ENCODE peak calls at places on chromosomes 7 and 10, in five cellular contexts. One of them, this sample, is unnamed.

GRCh38 chr10:103395754-103396066 is 565 bp downstream of the ATP5MK start:
- DNase-seq in H1: no peak
- DNase-seq in Panc1: no peak
- DNase-seq in HCT116: no peak
- DNase-seq in GM12878: no peak
- DNase-seq in this sample: no peak

GRCh38 chr7:131066635-131067034 is 261.0 kb upstream of the MKLN1 start:
- DNase-seq in H1: no peak
- DNase-seq in Panc1: no peak
- DNase-seq in HCT116: no peak
- DNase-seq in GM12878: no peak
- DNase-seq in this sample: no peak

GRCh38 chr7:17205850-17206353 is 92.5 kb upstream of the AHR start:
- DNase-seq in H1: no peak
- DNase-seq in Panc1: no peak
- DNase-seq in HCT116: no peak
- DNase-seq in GM12878: no peak
- DNase-seq in this sample: no peak

GRCh38 chr10:110410329-110411046 is 87.2 kb upstream of the DUSP5 start:
- DNase-seq in H1: no peak
- DNase-seq in Panc1: no peak
- DNase-seq in HCT116: peak; percentile 91
- DNase-seq in GM12878: no peak
- DNase-seq in this sample: no peak

GRCh38 chr10:43955002-43955596 is 306.4 kb upstream of the ZNF32 start:
- DNase-seq in H1: no peak
- DNase-seq in Panc1: no peak
- DNase-seq in HCT116: no peak
- DNase-seq in GM12878: no peak
- DNase-seq in this sample: no peak

GRCh38 chr10:62248465-62248864 is 20.2 kb downstream of the RTKN2 start:
- DNase-seq in H1: no peak
- DNase-seq in Panc1: no peak
- DNase-seq in HCT116: no peak
- DNase-seq in GM12878: no peak
- DNase-seq in this sample: no peak

GRCh38 chr10:89644691-89644966 is 413 bp downstream of the PANK1 start:
- DNase-seq in H1: no peak
- DNase-seq in Panc1: no peak
- DNase-seq in HCT116: no peak
- DNase-seq in GM12878: no peak
- DNase-seq in this sample: no peak

GRCh38 chr10:127993281-127993680 is 86.4 kb downstream of the PTPRE start:
- DNase-seq in H1: no peak
- DNase-seq in Panc1: no peak
- DNase-seq in HCT116: no peak
- DNase-seq in GM12878: no peak
- DNase-seq in this sample: no peak

GRCh38 chr10:114181971-114182370 is 2.8 kb downstream of the TDRD1 start:
- DNase-seq in H1: no peak
- DNase-seq in Panc1: no peak
- DNase-seq in HCT116: no peak
- DNase-seq in GM12878: no peak
- DNase-seq in this sample: no peak

GRCh38 chr7:31814187-31814586 is 127.2 kb downstream of the PPP1R17 start:
- DNase-seq in H1: no peak
- DNase-seq in Panc1: no peak
- DNase-seq in HCT116: no peak
- DNase-seq in GM12878: no peak
- DNase-seq in this sample: no peak

GRCh38 chr7:151271699-151272355 is 23.3 kb upstream of the SMARCD3 start:
- DNase-seq in H1: no peak
- DNase-seq in Panc1: no peak
- DNase-seq in HCT116: no peak
- DNase-seq in GM12878: no peak
- DNase-seq in this sample: peak; percentile 98

GRCh38 chr7:24017519-24017918 is 266.5 kb upstream of the NPY start:
- DNase-seq in H1: no peak
- DNase-seq in Panc1: no peak
- DNase-seq in HCT116: no peak
- DNase-seq in GM12878: no peak
- DNase-seq in this sample: no peak

GRCh38 chr10:3714957-3715356 is 70.1 kb downstream of the KLF6 start:
- DNase-seq in H1: no peak
- DNase-seq in Panc1: no peak
- DNase-seq in HCT116: no peak
- DNase-seq in GM12878: no peak
- DNase-seq in this sample: no peak

GRCh38 chr10:26212511-26212910 is 4.1 kb upstream of the GAD2 start:
- DNase-seq in H1: peak; percentile 51
- DNase-seq in Panc1: no peak
- DNase-seq in HCT116: no peak
- DNase-seq in GM12878: no peak
- DNase-seq in this sample: no peak

GRCh38 chr10:68208424-68209042 is 23.4 kb downstream of the ATOH7 start:
- DNase-seq in H1: peak; percentile 79
- DNase-seq in Panc1: no peak
- DNase-seq in HCT116: peak; percentile 81
- DNase-seq in GM12878: peak; percentile 20
- DNase-seq in this sample: peak; percentile 25

GRCh38 chr10:91604936-91605534 is 27.8 kb downstream of the PPP1R3C start:
- DNase-seq in H1: no peak
- DNase-seq in Panc1: no peak
- DNase-seq in HCT116: no peak
- DNase-seq in GM12878: no peak
- DNase-seq in this sample: no peak

GRCh38 chr10:52483587-52483986 is 169.5 kb downstream of the DKK1 start:
- DNase-seq in H1: no peak
- DNase-seq in Panc1: no peak
- DNase-seq in HCT116: no peak
- DNase-seq in GM12878: no peak
- DNase-seq in this sample: no peak

GRCh38 chr7:88278881-88279280 is 27.8 kb downstream of the STEAP4 start:
- DNase-seq in H1: no peak
- DNase-seq in Panc1: no peak
- DNase-seq in HCT116: no peak
- DNase-seq in GM12878: no peak
- DNase-seq in this sample: peak; percentile 72

GRCh38 chr7:15820319-15820718 is 133.8 kb upstream of the MEOX2 start:
- DNase-seq in H1: no peak
- DNase-seq in Panc1: no peak
- DNase-seq in HCT116: no peak
- DNase-seq in GM12878: no peak
- DNase-seq in this sample: peak; percentile 52

GRCh38 chr7:119283353-119283752 is 989.6 kb upstream of the KCND2 start:
- DNase-seq in H1: no peak
- DNase-seq in Panc1: no peak
- DNase-seq in HCT116: no peak
- DNase-seq in GM12878: no peak
- DNase-seq in this sample: no peak

GRCh38 chr7:130356121-130356759 is 11.6 kb downstream of the CPA5 start:
- DNase-seq in H1: peak; percentile 72
- DNase-seq in Panc1: peak; percentile 84
- DNase-seq in HCT116: peak; percentile 68
- DNase-seq in GM12878: no peak
- DNase-seq in this sample: no peak

GRCh38 chr10:28171468-28172235 is 131.2 kb downstream of the MPP7 start:
- DNase-seq in H1: no peak
- DNase-seq in Panc1: no peak
- DNase-seq in HCT116: no peak
- DNase-seq in GM12878: no peak
- DNase-seq in this sample: no peak

DNA sequence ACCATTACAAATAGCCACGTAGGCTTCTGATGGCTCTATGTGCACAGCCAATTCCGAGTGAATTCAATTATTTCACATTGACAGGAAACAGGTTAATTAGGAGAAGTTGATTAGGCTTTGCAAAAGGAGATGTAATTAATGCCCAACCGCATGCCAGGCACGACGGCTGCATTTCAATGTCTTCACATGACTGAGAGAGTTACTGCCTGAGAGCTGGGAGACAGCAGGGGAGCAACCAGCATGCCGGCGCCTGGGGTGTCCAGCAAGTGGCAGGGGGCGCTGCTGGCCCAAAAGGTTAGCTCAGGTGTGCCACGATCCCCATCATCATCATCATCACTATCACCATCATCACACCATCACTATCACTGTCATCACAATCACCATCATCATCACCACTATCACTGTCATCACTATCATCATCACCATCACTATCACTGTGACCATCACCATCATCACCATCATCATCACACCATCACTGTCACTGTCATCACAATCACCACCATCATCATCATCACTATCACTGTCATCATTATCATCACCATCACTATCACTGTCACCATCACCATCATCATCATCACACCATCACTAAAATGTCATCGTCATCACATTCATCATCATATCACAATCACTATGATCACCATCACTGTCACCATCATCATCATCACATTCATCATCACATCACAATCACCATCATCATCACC is 30.2 kb downstream of the PWWP2B start:
- DNase-seq in H1: no peak
- DNase-seq in Panc1: no peak
- DNase-seq in HCT116: no peak
- DNase-seq in GM12878: no peak
- DNase-seq in this sample: no peak
- TF ChIP-seq POLR2AphosphoS5 in H1: no peak
- TF ChIP-seq POLR2AphosphoS5 in Panc1: no peak
- TF ChIP-seq POLR2AphosphoS5 in HCT116: no peak
- TF ChIP-seq POLR2AphosphoS5 in GM12878: no peak
- TF ChIP-seq POLR2AphosphoS5 in this sample: no peak

DNA sequence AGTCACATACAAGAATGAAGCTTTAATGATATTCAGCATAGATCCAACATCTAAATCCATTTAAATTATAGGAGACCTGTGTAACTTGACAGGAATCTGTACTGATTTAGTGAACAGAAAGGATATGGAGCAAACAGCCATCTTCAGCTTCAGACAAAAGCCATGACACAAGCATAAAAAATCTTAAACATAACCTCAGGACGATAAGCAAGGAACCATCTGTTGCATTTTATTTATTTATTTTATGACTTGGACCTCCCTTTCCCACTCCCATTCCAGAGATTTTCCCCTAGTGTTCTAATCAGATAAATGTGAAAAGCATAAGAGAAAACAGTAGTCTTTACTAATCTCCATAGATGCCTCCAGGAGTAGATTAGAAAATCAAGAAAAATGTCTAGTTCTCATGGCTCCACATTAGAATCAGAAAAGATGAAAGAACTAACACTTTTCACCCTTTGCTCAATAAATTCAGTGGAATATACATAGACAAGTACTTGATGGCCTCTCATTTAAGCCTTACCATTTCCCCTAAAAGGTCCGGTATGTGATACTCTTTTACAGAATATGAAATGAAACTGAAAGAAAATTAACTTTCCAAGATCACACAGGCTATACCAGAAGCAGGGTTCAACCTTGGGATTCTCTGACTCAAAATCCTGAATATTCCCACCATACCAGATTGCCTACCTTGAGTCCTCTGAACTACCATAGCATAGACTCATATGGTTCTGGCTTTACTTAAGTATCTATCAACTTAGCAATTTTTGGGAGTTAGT is 15.2 kb downstream of the CACNA2D1 start:
- DNase-seq in H1: no peak
- DNase-seq in Panc1: no peak
- DNase-seq in HCT116: no peak
- DNase-seq in GM12878: no peak
- DNase-seq in this sample: no peak
- H3K27ac ChIP-seq in H1: no peak overlapping the region
- H3K27ac ChIP-seq in Panc1: no peak overlapping the region
- H3K27ac ChIP-seq in HCT116: no peak overlapping the region
- H3K27ac ChIP-seq in GM12878: no peak overlapping the region
- H3K27ac ChIP-seq in this sample: no peak overlapping the region

DNA sequence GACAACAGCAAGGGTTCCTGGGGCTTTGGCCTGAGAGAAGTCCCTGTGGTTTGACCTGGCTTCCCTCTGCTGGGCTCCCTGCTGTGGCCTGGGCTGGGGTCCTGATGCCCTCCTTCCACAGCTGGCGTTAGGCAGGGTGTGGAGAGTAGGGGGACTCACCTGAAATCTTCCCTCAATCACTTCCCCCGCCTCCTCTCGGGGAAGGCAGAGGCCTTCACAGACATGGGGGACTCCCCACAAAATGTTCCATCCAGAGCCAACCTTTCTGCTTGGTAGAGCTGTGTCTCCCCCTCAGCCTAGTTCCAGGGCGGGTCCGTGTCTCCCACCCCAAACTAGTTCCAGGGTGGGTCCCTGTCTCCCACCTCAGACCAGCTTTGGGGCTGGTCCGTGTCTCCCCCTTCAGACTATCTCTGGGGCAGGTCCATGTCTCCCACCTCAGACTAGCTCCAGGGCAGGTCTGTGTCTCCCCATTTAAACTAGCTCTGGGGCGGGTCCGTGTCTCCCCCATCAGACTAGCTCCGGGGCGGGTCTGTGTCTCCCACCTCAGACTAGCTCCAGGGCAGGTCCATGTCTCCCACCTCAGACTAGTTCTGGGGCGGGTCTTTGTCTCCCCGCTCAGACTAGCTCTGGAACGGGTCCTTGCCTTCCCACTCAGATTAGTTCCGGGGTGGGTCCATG is 2.2 kb downstream of the PVRIG start:
- DNase-seq in H1: no peak
- DNase-seq in Panc1: no peak
- DNase-seq in HCT116: no peak
- DNase-seq in GM12878: no peak
- DNase-seq in this sample: no peak
- H3K4me3 ChIP-seq in H1: no peak overlapping the region
- H3K4me3 ChIP-seq in Panc1: no peak overlapping the region
- H3K4me3 ChIP-seq in HCT116: no peak overlapping the region
- H3K4me3 ChIP-seq in GM12878: peak overlapping the region; percentile 63
- H3K4me3 ChIP-seq in this sample: no peak overlapping the region

GRCh38 chr10:101967119-101967518 is 88.9 kb downstream of the ARMH3 start:
- DNase-seq in H1: peak; percentile 11
- DNase-seq in Panc1: no peak
- DNase-seq in HCT116: no peak
- DNase-seq in GM12878: no peak
- DNase-seq in this sample: no peak

GRCh38 chr10:101969496-101969895 is 86.5 kb downstream of the ARMH3 start:
- DNase-seq in H1: peak; percentile 14
- DNase-seq in Panc1: no peak
- DNase-seq in HCT116: no peak
- DNase-seq in GM12878: no peak
- DNase-seq in this sample: no peak

GRCh38 chr10:101968910-101969321 is 87.1 kb downstream of the ARMH3 start:
- DNase-seq in H1: no peak
- DNase-seq in Panc1: no peak
- DNase-seq in HCT116: no peak
- DNase-seq in GM12878: peak; percentile 76
- DNase-seq in this sample: no peak

GRCh38 chr10:101967713-101968112 is 88.3 kb downstream of the ARMH3 start:
- DNase-seq in H1: no peak
- DNase-seq in Panc1: no peak
- DNase-seq in HCT116: no peak
- DNase-seq in GM12878: no peak
- DNase-seq in this sample: no peak

DNA sequence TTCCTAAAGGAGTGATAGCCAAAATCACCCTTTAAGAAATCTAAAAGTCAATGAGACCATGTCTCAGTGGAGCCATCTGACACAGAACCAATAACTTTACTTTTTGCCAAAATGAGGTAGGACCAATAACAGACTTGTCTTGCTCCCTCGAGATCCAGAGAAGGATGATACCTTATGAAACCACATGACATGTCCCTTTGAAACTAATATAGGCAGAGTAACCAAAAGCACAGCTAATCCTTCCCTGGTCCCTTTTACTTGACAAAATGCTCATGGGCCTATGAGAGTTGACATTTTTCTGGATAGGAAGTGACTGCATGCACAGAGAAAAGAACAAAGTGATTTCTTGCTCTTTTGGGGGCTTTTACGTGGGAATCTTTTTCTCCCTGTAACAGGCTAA is 87.7 kb downstream of the ARMH3 start:
- DNase-seq in H1: no peak
- DNase-seq in Panc1: no peak
- DNase-seq in HCT116: no peak
- DNase-seq in GM12878: no peak
- DNase-seq in this sample: no peak
- TF ChIP-seq POLR2AphosphoS5 in H1: no peak
- TF ChIP-seq POLR2AphosphoS5 in Panc1: no peak
- TF ChIP-seq POLR2AphosphoS5 in HCT116: no peak
- TF ChIP-seq POLR2AphosphoS5 in GM12878: no peak
- TF ChIP-seq POLR2AphosphoS5 in this sample: no peak